ENCODE peak calls at places on chromosomes 4 and X, in seven cellular contexts. D is H1, P is HCT116, O is SK-N-SH, Q is GM12878, T is K562, E is endothelial cell of umbilical vein. L is an unnamed sample.
A peak's percentile ranks its signal among the peaks of the same experiment; 100 is the strongest.

GRCh38 chrX:4239650-4240540 is 526.4 kb upstream of the PRKX start:
- DNase-seq in D (no peak), P (no peak), O (no peak), Q (no peak), T (no peak), E (no peak), L (no peak)

GRCh38 chrX:40176979-40177430 is 79.2 kb upstream of the BCOR start:
- DNase-seq in D (peak; percentile 44), P (no peak), O (peak; percentile 65), Q (no peak), T (no peak), E (peak; percentile 20), L (no peak)

GRCh38 chr4:156252300-156253016 is 298.8 kb upstream of the CTSO start:
- DNase-seq in D (no peak), P (no peak), O (no peak), Q (no peak), T (no peak), E (no peak), L (no peak)

GRCh38 chr4:113444386-113444785 is 317.2 kb downstream of the CAMK2D start:
- DNase-seq in D (no peak), P (no peak), O (no peak), Q (no peak), T (no peak), E (peak; percentile 91), L (no peak)

GRCh38 chr4:188127157-188127874 is 11.9 kb upstream of the TRIML1 start:
- DNase-seq in D (no peak), P (peak; percentile 86), O (no peak), Q (no peak), T (no peak), E (no peak), L (no peak)

GRCh38 chrX:10110984-10111363 is 45.8 kb upstream of the CLCN4 start:
- DNase-seq in D (no peak), P (no peak), O (no peak), Q (peak; percentile 59), T (no peak), E (peak; percentile 1), L (no peak)

GRCh38 chr4:10524196-10524833 is 67.1 kb upstream of the ZNF518B start:
- DNase-seq in D (no peak), P (no peak), O (no peak), Q (no peak), T (no peak), E (no peak), L (no peak)

GRCh38 chrX:111216293-111216801 is 53.9 kb downstream of the CAPN6 start:
- DNase-seq in D (no peak), P (no peak), O (no peak), Q (no peak), T (no peak), E (no peak), L (no peak)

GRCh38 chr4:8322794-8323704 is 53.5 kb downstream of the HTRA3 start:
- DNase-seq in D (peak; percentile 11), P (no peak), O (no peak), Q (no peak), T (no peak), E (no peak), L (no peak)

GRCh38 chrX:112819013-112819635 is 21.5 kb downstream of the AMOT start:
- DNase-seq in D (no peak), P (no peak), O (no peak), Q (no peak), T (no peak), E (no peak), L (no peak)

GRCh38 chr4:8540586-8540985 is 39.6 kb upstream of the GPR78 start:
- DNase-seq in D (no peak), P (no peak), O (no peak), Q (no peak), T (no peak), E (no peak), L (no peak)

GRCh38 chrX:103330601-103331397 is 760 bp downstream of the TCEAL7 start:
- DNase-seq in D (no peak), P (no peak), O (peak; percentile 56), Q (no peak), T (no peak), E (peak; percentile 12), L (no peak)

GRCh38 chrX:68717196-68717595 is 69.7 kb downstream of the STARD8 start:
- DNase-seq in D (no peak), P (no peak), O (no peak), Q (no peak), T (no peak), E (no peak), L (no peak)

GRCh38 chr4:8290701-8290970 is 21.1 kb downstream of the HTRA3 start:
- DNase-seq in D (no peak), P (no peak), O (no peak), Q (no peak), T (no peak), E (no peak), L (no peak)

GRCh38 chr4:88697113-88697512 is 516 bp downstream of the NAP1L5 start:
- DNase-seq in D (no peak), P (no peak), O (peak; percentile 26), Q (no peak), T (no peak), E (peak; percentile 31), L (no peak)

GRCh38 chr4:75723117-75723801 is 1.1 kb upstream of the USO1 start:
- DNase-seq in D (peak; percentile 24), P (no peak), O (peak; percentile 32), Q (no peak), T (no peak), E (peak; percentile 21), L (no peak)

GRCh38 chrX:154363706-154364439 is 10.6 kb downstream of the FLNA start:
- DNase-seq in D (no peak), P (no peak), O (no peak), Q (no peak), T (no peak), E (no peak), L (no peak)

GRCh38 chrX:154366666-154367055 is 7.8 kb downstream of the FLNA start:
- DNase-seq in D (no peak), P (no peak), O (no peak), Q (no peak), T (no peak), E (no peak), L (no peak)

GRCh38 chrX:154365052-154365600 is 9.3 kb downstream of the FLNA start:
- DNase-seq in D (no peak), P (no peak), O (no peak), Q (no peak), T (no peak), E (no peak), L (no peak)

GRCh38 chrX:154367474-154368308 is 6.7 kb downstream of the FLNA start:
- DNase-seq in D (no peak), P (no peak), O (no peak), Q (no peak), T (no peak), E (no peak), L (no peak)

GRCh38 chrX:154365997-154366665 is 8.3 kb downstream of the FLNA start:
- DNase-seq in D (no peak), P (no peak), O (no peak), Q (no peak), T (no peak), E (no peak), L (no peak)
- TF ChIP-seq POLR2AphosphoS5 in D (peak; percentile 91), P (no peak), O (peak; percentile 7), Q (no peak), T (no peak), E (peak; percentile 35), L (no peak)

GRCh38 chr4:53672873-53673272 is 81.6 kb upstream of the LNX1 start:
- DNase-seq in D (no peak), P (no peak), O (no peak), Q (no peak), T (no peak), E (no peak), L (no peak)

GRCh38 chr4:53680588-53680987 is 89.3 kb upstream of the LNX1 start:
- DNase-seq in D (no peak), P (no peak), O (no peak), Q (no peak), T (no peak), E (no peak), L (no peak)

GRCh38 chr4:53680168-53680567 is 88.9 kb upstream of the LNX1 start:
- DNase-seq in D (no peak), P (no peak), O (no peak), Q (no peak), T (no peak), E (no peak), L (no peak)

GRCh38 chr4:53674891-53675290 is 83.6 kb upstream of the LNX1 start:
- DNase-seq in D (no peak), P (no peak), O (no peak), Q (no peak), T (no peak), E (no peak), L (peak; percentile 10)

DNA sequence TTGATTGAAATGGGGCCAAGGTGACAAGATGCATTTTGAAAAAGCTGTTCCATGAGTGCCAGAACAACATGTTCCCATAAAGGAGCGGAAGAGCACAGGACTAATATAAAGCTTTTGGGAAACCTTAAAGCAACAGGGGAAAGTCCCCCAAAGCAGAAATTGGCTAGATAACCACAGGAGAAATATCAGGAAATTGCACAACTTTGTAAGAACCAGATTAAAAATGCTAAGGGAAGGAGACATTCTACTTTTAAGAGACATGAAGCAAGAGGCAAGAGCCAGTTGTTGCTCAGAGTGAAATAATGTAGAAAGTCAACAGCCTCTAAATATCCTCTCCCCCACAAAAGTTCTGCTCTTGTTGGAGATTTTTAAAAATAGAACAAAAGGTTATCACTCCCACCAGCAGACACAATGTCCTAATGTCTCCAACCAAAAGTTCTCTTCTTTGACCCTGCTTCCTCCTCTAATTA is 85.2 kb upstream of the LNX1 start:
- DNase-seq in D (no peak), P (no peak), O (no peak), Q (no peak), T (no peak), E (no peak), L (peak; percentile 12)
- H3K9ac ChIP-seq in D (no peak overlapping the region), P (no peak overlapping the region), O (no peak overlapping the region), Q (no peak overlapping the region), T (no peak overlapping the region), E (no peak overlapping the region), L (no peak overlapping the region)

GRCh38 chr4:84585276-84585675 is 2.3 kb downstream of the CDS1 start:
- DNase-seq in D (no peak), P (no peak), O (no peak), Q (no peak), T (no peak), E (no peak), L (no peak)

GRCh38 chr4:84582988-84583870 is at the start of gene CDS1:
- DNase-seq in D (peak; percentile 75), P (no peak), O (peak; percentile 66), Q (no peak), T (peak; percentile 16), E (no peak), L (no peak)

GRCh38 chr4:84583871-84584373 is 995 bp downstream of the CDS1 start:
- DNase-seq in D (no peak), P (no peak), O (peak; percentile 8), Q (no peak), T (peak; percentile 11), E (no peak), L (no peak)

GRCh38 chr4:84579410-84579791 is 3.5 kb upstream of the CDS1 start:
- DNase-seq in D (no peak), P (no peak), O (no peak), Q (no peak), T (no peak), E (no peak), L (no peak)

GRCh38 chr4:84582302-84582987 is 482 bp upstream of the CDS1 start:
- DNase-seq in D (peak; percentile 100), P (peak; percentile 81), O (peak; percentile 88), Q (no peak), T (peak; percentile 96), E (peak; percentile 50), L (no peak)
- TF ChIP-seq POLR2AphosphoS5 in D (peak; percentile 85), P (peak; percentile 71), O (no peak), Q (no peak), T (no peak), E (no peak), L (peak; percentile 13)

GRCh38 chr4:139668036-139668435 is 2.4 kb downstream of the MGST2 start:
- DNase-seq in D (no peak), P (no peak), O (no peak), Q (no peak), T (no peak), E (no peak), L (no peak)
- H3K9ac ChIP-seq in D (no peak overlapping the region), P (no peak overlapping the region), O (no peak overlapping the region), Q (no peak overlapping the region), T (no peak overlapping the region), E (no peak overlapping the region), L (no peak overlapping the region)